ENCODE peak calls at places on chromosome 9, in nine cellular contexts. I is GM12891; S is kidney tubule cell; A is naive B cell; G is fibroblast of mammary gland; B is ovary; H is Jurkat, Clone E6-1; C is cardiac muscle cell; O is H7. Q is an unnamed sample.

GRCh38 chr9:121593066-121593465 is 58.4 kb upstream of the DAB2IP start:
- DNase-seq in I (no peak), S (no peak), A (no peak), G (no peak), B (no peak), H (no peak), C (no peak), O (no peak), Q (no peak)

GRCh38 chr9:126439402-126439765 is 112.8 kb downstream of the MVB12B start:
- DNase-seq in I (no peak), S (peak; percentile 39), A (no peak), G (peak; percentile 69), B (no peak), H (no peak), C (no peak), O (no peak), Q (no peak)

GRCh38 chr9:112112519-112112918 is 62.6 kb downstream of the SUSD1 start:
- DNase-seq in I (no peak), S (peak; percentile 93), A (no peak), G (peak; percentile 93), B (no peak), H (no peak), C (no peak), O (no peak), Q (no peak)

GRCh38 chr9:80792721-80793120 is 896.6 kb downstream of the TLE1 start:
- DNase-seq in I (no peak), S (no peak), A (no peak), G (no peak), B (no peak), H (no peak), C (no peak), O (no peak), Q (no peak)

GRCh38 chr9:29044959-29045358 is 1471.7 kb upstream of the C9orf72 start:
- DNase-seq in I (no peak), S (peak; percentile 74), A (no peak), G (peak; percentile 11), B (no peak), H (no peak), C (no peak), O (no peak), Q (no peak)

GRCh38 chr9:98375138-98375726 is 119.8 kb upstream of the TBC1D2 start:
- DNase-seq in I (no peak), S (peak; percentile 100), A (peak; percentile 52), G (peak; percentile 86), B (no peak), H (no peak), C (no peak), O (no peak), Q (no peak)

GRCh38 chr9:33377089-33377715 is 25.2 kb downstream of the AQP7 start:
- DNase-seq in I (no peak), S (no peak), A (no peak), G (no peak), B (no peak), H (no peak), C (no peak), O (no peak), Q (no peak)

GRCh38 chr9:34332370-34332964 is 3.1 kb downstream of the NUDT2 start:
- DNase-seq in I (no peak), S (peak; percentile 57), A (no peak), G (peak; percentile 62), B (no peak), H (peak; percentile 37), C (peak; percentile 53), O (peak; percentile 39), Q (peak; percentile 60)

GRCh38 chr9:16368425-16369087 is 501.9 kb downstream of the BNC2 start:
- DNase-seq in I (no peak), S (peak; percentile 85), A (no peak), G (peak; percentile 44), B (no peak), H (no peak), C (no peak), O (no peak), Q (no peak)

GRCh38 chr9:70504814-70505213 is 90.4 kb upstream of the KLF9 start:
- DNase-seq in I (no peak), S (no peak), A (no peak), G (no peak), B (no peak), H (no peak), C (no peak), O (no peak), Q (no peak)

GRCh38 chr9:92206490-92206889 is 87.0 kb downstream of the IARS1 start:
- DNase-seq in I (no peak), S (peak; percentile 6), A (no peak), G (peak; percentile 48), B (no peak), H (no peak), C (no peak), O (no peak), Q (no peak)

GRCh38 chr9:87883274-87883673 is 597 bp downstream of the SPATA31E1 start:
- DNase-seq in I (no peak), S (no peak), A (no peak), G (no peak), B (no peak), H (no peak), C (no peak), O (peak; percentile 26), Q (no peak)

GRCh38 chr9:114278881-114279570 is 43.9 kb upstream of the ORM1 start:
- DNase-seq in I (no peak), S (peak; percentile 79), A (no peak), G (peak; percentile 49), B (peak; percentile 35), H (no peak), C (no peak), O (peak; percentile 16), Q (no peak)